ENCODE peak calls at places on chromosome 9, in four cellular contexts. One of them, this sample, is unnamed.

GRCh38 chr9:109349431-109349846 is 28.6 kb upstream of the EPB41L4B start:
- DNase-seq in B cell: no peak
- DNase-seq in neural crest cell: no peak
- DNase-seq in brain microvascular endothelial cell: peak; percentile 87
- DNase-seq in this sample: no peak

GRCh38 chr9:115593587-115594091 is 475.7 kb upstream of the TNC start:
- DNase-seq in B cell: no peak
- DNase-seq in brain microvascular endothelial cell: peak; percentile 70
- DNase-seq in neural crest cell: peak; percentile 11
- DNase-seq in this sample: no peak

GRCh38 chr9:92483896-92484545 is 1.7 kb upstream of the ASPN start:
- DNase-seq in brain microvascular endothelial cell: no peak
- DNase-seq in neural crest cell: no peak
- DNase-seq in B cell: no peak
- DNase-seq in this sample: no peak

GRCh38 chr9:130171226-130172148 is 717 bp upstream of the NCS1 start:
- DNase-seq in B cell: peak; percentile 45
- DNase-seq in brain microvascular endothelial cell: no peak
- DNase-seq in neural crest cell: no peak
- DNase-seq in this sample: no peak

GRCh38 chr9:86772289-86772982 is 174.9 kb downstream of the GAS1 start:
- DNase-seq in brain microvascular endothelial cell: no peak
- DNase-seq in B cell: no peak
- DNase-seq in neural crest cell: no peak
- DNase-seq in this sample: no peak

GRCh38 chr9:102135768-102136167 is 397.3 kb upstream of the GRIN3A start:
- DNase-seq in neural crest cell: no peak
- DNase-seq in B cell: no peak
- DNase-seq in brain microvascular endothelial cell: no peak
- DNase-seq in this sample: no peak

GRCh38 chr9:13034696-13035006 is 244.8 kb downstream of the MPDZ start:
- DNase-seq in B cell: no peak
- DNase-seq in neural crest cell: no peak
- DNase-seq in brain microvascular endothelial cell: no peak
- DNase-seq in this sample: no peak

GRCh38 chr9:127393680-127394079 is 3.3 kb upstream of the SLC2A8 start:
- DNase-seq in neural crest cell: no peak
- DNase-seq in brain microvascular endothelial cell: no peak
- DNase-seq in B cell: no peak
- DNase-seq in this sample: peak; percentile 14

GRCh38 chr9:34899535-34900158 is 58.4 kb upstream of the PHF24 start:
- DNase-seq in B cell: peak; percentile 68
- DNase-seq in brain microvascular endothelial cell: peak; percentile 76
- DNase-seq in neural crest cell: peak; percentile 84
- DNase-seq in this sample: peak; percentile 51

GRCh38 chr9:120757268-120757900 is 35.8 kb downstream of the FBXW2 start:
- DNase-seq in brain microvascular endothelial cell: no peak
- DNase-seq in neural crest cell: no peak
- DNase-seq in B cell: no peak
- DNase-seq in this sample: no peak

GRCh38 chr9:33852216-33852826 is 35.4 kb downstream of the UBE2R2 start:
- DNase-seq in brain microvascular endothelial cell: peak; percentile 43
- DNase-seq in neural crest cell: peak; percentile 9
- DNase-seq in B cell: peak; percentile 40
- DNase-seq in this sample: no peak

GRCh38 chr9:132647355-132647754 is 22.4 kb downstream of the DDX31 start:
- DNase-seq in neural crest cell: no peak
- DNase-seq in B cell: no peak
- DNase-seq in brain microvascular endothelial cell: peak; percentile 99
- DNase-seq in this sample: no peak

GRCh38 chr9:70988551-70988950 is 132.9 kb downstream of the TRPM3 start:
- DNase-seq in neural crest cell: no peak
- DNase-seq in brain microvascular endothelial cell: no peak
- DNase-seq in B cell: no peak
- DNase-seq in this sample: no peak

GRCh38 chr9:7165350-7165937 is 407.7 kb downstream of the KDM4C start:
- DNase-seq in brain microvascular endothelial cell: no peak
- DNase-seq in neural crest cell: no peak
- DNase-seq in B cell: no peak
- DNase-seq in this sample: no peak

GRCh38 chr9:115263731-115264130 is 145.8 kb upstream of the TNC start:
- DNase-seq in B cell: no peak
- DNase-seq in neural crest cell: no peak
- DNase-seq in brain microvascular endothelial cell: no peak
- DNase-seq in this sample: no peak

GRCh38 chr9:1222511-1222910 is 172.4 kb downstream of the DMRT2 start:
- DNase-seq in neural crest cell: no peak
- DNase-seq in B cell: no peak
- DNase-seq in brain microvascular endothelial cell: peak; percentile 20
- DNase-seq in this sample: no peak

GRCh38 chr9:126676685-126677143 is 63.0 kb downstream of the LMX1B start:
- DNase-seq in B cell: no peak
- DNase-seq in neural crest cell: no peak
- DNase-seq in brain microvascular endothelial cell: no peak
- DNase-seq in this sample: no peak

GRCh38 chr9:137407590-137408300 is 15.2 kb downstream of the EXD3 start:
- DNase-seq in brain microvascular endothelial cell: no peak
- DNase-seq in B cell: no peak
- DNase-seq in neural crest cell: no peak
- DNase-seq in this sample: no peak

GRCh38 chr9:97563458-97564135 is 62.1 kb downstream of the TMOD1 start:
- DNase-seq in B cell: no peak
- DNase-seq in brain microvascular endothelial cell: no peak
- DNase-seq in neural crest cell: no peak
- DNase-seq in this sample: no peak

GRCh38 chr9:27457445-27457844 is 66.6 kb upstream of the IFNK start:
- DNase-seq in B cell: peak; percentile 26
- DNase-seq in brain microvascular endothelial cell: no peak
- DNase-seq in neural crest cell: no peak
- DNase-seq in this sample: no peak

GRCh38 chr9:592225-592624 is 249.3 kb upstream of the DMRT1 start:
- DNase-seq in B cell: no peak
- DNase-seq in brain microvascular endothelial cell: no peak
- DNase-seq in neural crest cell: no peak
- DNase-seq in this sample: no peak

GRCh38 chr9:128082173-128082572 is 14.1 kb downstream of the SLC25A25 start:
- DNase-seq in B cell: no peak
- DNase-seq in neural crest cell: no peak
- DNase-seq in brain microvascular endothelial cell: no peak
- DNase-seq in this sample: no peak

GRCh38 chr9:35333551-35333950 is 156.4 kb upstream of the RUSC2 start:
- DNase-seq in neural crest cell: no peak
- DNase-seq in brain microvascular endothelial cell: peak; percentile 53
- DNase-seq in B cell: no peak
- DNase-seq in this sample: no peak

GRCh38 chr9:138008081-138008841 is 130.7 kb downstream of the CACNA1B start:
- DNase-seq in neural crest cell: no peak
- DNase-seq in B cell: no peak
- DNase-seq in brain microvascular endothelial cell: no peak
- DNase-seq in this sample: no peak

GRCh38 chr9:132794730-132795380 is 83.2 kb downstream of the AK8 start:
- DNase-seq in brain microvascular endothelial cell: no peak
- DNase-seq in B cell: no peak
- DNase-seq in neural crest cell: no peak
- DNase-seq in this sample: no peak

GRCh38 chr9:121394292-121394691 is 24.2 kb upstream of the STOM start:
- DNase-seq in B cell: no peak
- DNase-seq in neural crest cell: no peak
- DNase-seq in brain microvascular endothelial cell: peak; percentile 17
- DNase-seq in this sample: no peak

GRCh38 chr9:81650836-81651545 is 38.4 kb downstream of the TLE1 start:
- DNase-seq in B cell: no peak
- DNase-seq in neural crest cell: peak; percentile 26
- DNase-seq in brain microvascular endothelial cell: no peak
- DNase-seq in this sample: no peak

GRCh38 chr9:34451545-34451944 is 6.8 kb downstream of the FAM219A start:
- DNase-seq in neural crest cell: no peak
- DNase-seq in brain microvascular endothelial cell: no peak
- DNase-seq in B cell: no peak
- DNase-seq in this sample: no peak

GRCh38 chr9:77926314-77926959 is 105.2 kb downstream of the GNAQ start:
- DNase-seq in brain microvascular endothelial cell: peak; percentile 39
- DNase-seq in neural crest cell: no peak
- DNase-seq in B cell: no peak
- DNase-seq in this sample: no peak

GRCh38 chr9:101176384-101176783 is 147.9 kb downstream of the PLPPR1 start:
- DNase-seq in neural crest cell: no peak
- DNase-seq in B cell: no peak
- DNase-seq in brain microvascular endothelial cell: no peak
- DNase-seq in this sample: no peak

GRCh38 chr9:110217656-110218099 is 9.7 kb upstream of the C9orf152 start:
- DNase-seq in brain microvascular endothelial cell: peak; percentile 40
- DNase-seq in neural crest cell: no peak
- DNase-seq in B cell: no peak
- DNase-seq in this sample: no peak

GRCh38 chr9:95820076-95820475 is 55.4 kb upstream of the ERCC6L2 start:
- DNase-seq in neural crest cell: no peak
- DNase-seq in brain microvascular endothelial cell: no peak
- DNase-seq in B cell: no peak
- DNase-seq in this sample: no peak

GRCh38 chr9:116115731-116116353 is 37.7 kb upstream of the PAPPA start:
- DNase-seq in neural crest cell: no peak
- DNase-seq in brain microvascular endothelial cell: peak; percentile 37
- DNase-seq in B cell: no peak
- DNase-seq in this sample: no peak

GRCh38 chr9:73162987-73163763 is 11.5 kb downstream of the ANXA1 start:
- DNase-seq in B cell: no peak
- DNase-seq in neural crest cell: no peak
- DNase-seq in brain microvascular endothelial cell: no peak
- DNase-seq in this sample: no peak
- TF ChIP-seq CTCF in B cell: no peak
- TF ChIP-seq CTCF in neural crest cell: no peak
- TF ChIP-seq CTCF in brain microvascular endothelial cell: peak; percentile 7
- TF ChIP-seq CTCF in this sample: no peak

GRCh38 chr9:69745716-69746538 is 13.9 kb downstream of the PTAR1 start:
- DNase-seq in B cell: no peak
- DNase-seq in brain microvascular endothelial cell: no peak
- DNase-seq in neural crest cell: no peak
- DNase-seq in this sample: no peak
- TF ChIP-seq CTCF in B cell: no peak
- TF ChIP-seq CTCF in brain microvascular endothelial cell: peak; percentile 47
- TF ChIP-seq CTCF in neural crest cell: peak; percentile 33
- TF ChIP-seq CTCF in this sample: no peak

DNA sequence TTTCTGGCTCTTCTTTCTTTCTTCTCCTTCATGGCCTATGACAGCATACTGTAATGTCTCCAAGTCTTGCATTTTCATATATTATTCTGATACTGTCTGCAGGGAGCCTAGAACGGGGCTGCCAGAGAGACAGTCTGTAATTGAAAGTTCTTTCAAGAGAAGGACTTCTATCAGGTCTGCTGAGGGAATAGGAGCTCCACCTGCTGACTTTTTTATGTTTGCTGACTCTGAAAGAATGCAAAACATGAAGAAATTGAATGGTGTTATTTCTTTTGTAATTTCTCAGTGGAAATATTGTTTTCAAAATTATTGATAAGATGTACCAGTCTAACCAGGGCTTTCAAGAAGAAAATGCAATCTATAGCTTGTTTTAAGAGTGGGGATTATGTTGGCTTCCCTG is 121.9 kb upstream of the RFX3 start:
- DNase-seq in brain microvascular endothelial cell: no peak
- DNase-seq in B cell: no peak
- DNase-seq in neural crest cell: no peak
- DNase-seq in this sample: no peak
- TF ChIP-seq CTCF in brain microvascular endothelial cell: no peak
- TF ChIP-seq CTCF in B cell: no peak
- TF ChIP-seq CTCF in neural crest cell: no peak
- TF ChIP-seq CTCF in this sample: no peak

DNA sequence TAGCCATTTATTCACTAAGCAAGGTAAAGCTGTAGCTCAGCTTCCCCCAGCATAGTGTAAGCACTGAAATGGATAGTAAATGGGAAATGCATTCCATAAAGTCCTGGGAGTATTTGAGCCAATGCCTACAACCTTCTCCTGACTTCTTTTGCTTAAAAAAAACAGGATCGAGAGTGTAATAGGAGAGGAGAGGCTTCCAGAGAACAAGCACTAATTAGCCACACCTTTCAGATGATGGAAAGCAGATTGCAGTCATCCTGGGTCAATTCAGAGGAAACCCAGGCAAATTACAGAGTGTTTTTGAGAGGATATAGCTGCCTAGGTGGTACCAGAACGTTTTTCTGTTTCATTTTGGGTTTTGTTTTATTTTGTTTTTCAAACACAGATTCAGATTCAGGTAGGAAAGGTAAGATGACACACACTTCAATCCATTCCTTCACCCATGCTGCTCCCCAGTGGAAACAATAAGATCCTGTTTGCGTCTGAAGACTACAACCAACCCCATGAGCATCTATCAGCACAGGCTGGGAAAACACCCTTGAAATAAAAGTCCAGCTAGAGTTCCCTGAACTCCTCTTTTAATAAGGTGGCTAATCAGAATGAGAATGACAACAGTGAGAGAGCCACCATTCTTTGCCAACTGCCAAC is 95.6 kb downstream of the RFK start:
- DNase-seq in neural crest cell: no peak
- DNase-seq in B cell: no peak
- DNase-seq in brain microvascular endothelial cell: no peak
- DNase-seq in this sample: no peak
- TF ChIP-seq CTCF in neural crest cell: no peak
- TF ChIP-seq CTCF in B cell: no peak
- TF ChIP-seq CTCF in brain microvascular endothelial cell: peak; percentile 12
- TF ChIP-seq CTCF in this sample: no peak

This sample was measured in mesothelial cell of epicardium.